ENCODE peak calls at places on chromosome 7, in five cellular contexts. O, L, Y, I and W are unnamed samples. For H3K9me3, the result is how much of the 10 kb centered on the place peaks cover.

GRCh38 chr7:11758627-11759111 is 73.3 kb downstream of the THSD7A start:
- DNase-seq in Y (no peak), I (no peak), O (peak), L (no peak), W (no peak)

GRCh38 chr7:47089068-47089417 is 492.9 kb downstream of the TNS3 start:
- DNase-seq in O (no peak), L (no peak), I (no peak), Y (no peak), W (no peak)

GRCh38 chr7:96995406-96996110 is 9.8 kb upstream of the DLX6 start:
- DNase-seq in L (peak), Y (no peak), O (no peak), I (no peak), W (no peak)

GRCh38 chr7:105426606-105427146 is 38.0 kb upstream of the SRPK2 start:
- DNase-seq in I (no peak), O (no peak), L (no peak), Y (no peak), W (no peak)

GRCh38 chr7:145036592-145037386 is 200.9 kb upstream of the TPK1 start:
- DNase-seq in I (peak), L (no peak), O (peak), Y (no peak), W (no peak)

GRCh38 chr7:108059526-108059925 is 56.6 kb upstream of the LAMB1 start:
- DNase-seq in Y (no peak), L (no peak), O (peak), I (no peak), W (no peak)

GRCh38 chr7:50818324-50818723 is 35.6 kb upstream of the GRB10 start:
- DNase-seq in O (no peak), Y (no peak), L (no peak), I (no peak), W (no peak)

GRCh38 chr7:76074972-76075370 is 27.1 kb downstream of the MDH2 start:
- DNase-seq in I (no peak), O (peak), Y (no peak), L (no peak), W (no peak)

GRCh38 chr7:42414961-42415505 is 178.0 kb upstream of the GLI3 start:
- DNase-seq in O (peak), Y (no peak), I (no peak), L (no peak), W (no peak)

GRCh38 chr7:110718514-110719205 is 372.3 kb upstream of the LRRN3 start:
- DNase-seq in I (no peak), O (no peak), L (no peak), Y (no peak), W (no peak)

GRCh38 chr7:74405191-74405898 is 48.4 kb upstream of the GTF2IRD1 start:
- DNase-seq in Y (no peak), L (peak), O (no peak), I (no peak), W (no peak)

GRCh38 chr7:155802291-155802690 is 10.0 kb downstream of the SHH start:
- DNase-seq in O (no peak), L (no peak), Y (no peak), I (no peak), W (no peak)

GRCh38 chr7:104156842-104157277 is 51.0 kb downstream of the ORC5 start:
- DNase-seq in L (no peak), O (peak), I (no peak), Y (no peak), W (no peak)

GRCh38 chr7:12056977-12057376 is 154.1 kb upstream of the TMEM106B start:
- DNase-seq in L (no peak), O (no peak), Y (no peak), I (no peak), W (no peak)

GRCh38 chr7:29248713-29249382 is 54.3 kb downstream of the CHN2 start:
- DNase-seq in I (no peak), Y (no peak), L (no peak), O (no peak), W (no peak)

GRCh38 chr7:29987821-29988317 is 1.7 kb downstream of the SCRN1 start:
- DNase-seq in Y (no peak), L (no peak), O (peak), I (peak), W (no peak)

GRCh38 chr7:20952891-20953290 is 166.2 kb upstream of the SP8 start:
- DNase-seq in I (no peak), L (no peak), O (no peak), Y (no peak), W (no peak)

GRCh38 chr7:14321947-14322346 is 332.5 kb upstream of the ETV1 start:
- DNase-seq in O (no peak), Y (no peak), I (no peak), L (no peak), W (no peak)

GRCh38 chr7:75722381-75722780 is 16.4 kb downstream of the HIP1 start:
- DNase-seq in Y (no peak), L (no peak), O (no peak), I (no peak), W (no peak)

GRCh38 chr7:37448057-37448636 is 517 bp downstream of the ELMO1 start:
- DNase-seq in L (no peak), O (no peak), Y (no peak), I (no peak), W (peak)

GRCh38 chr7:22551768-22552513 is 52.0 kb upstream of the STEAP1B start:
- DNase-seq in O (no peak), I (no peak), L (peak), Y (no peak), W (no peak)

GRCh38 chr7:117837841-117838240 is 35.4 kb downstream of the CTTNBP2 start:
- DNase-seq in Y (no peak), I (no peak), L (no peak), O (no peak), W (no peak)

GRCh38 chr7:94394399-94395140 is at the start of gene COL1A2:
- DNase-seq in I (peak), Y (peak), L (peak), O (peak), W (no peak)

GRCh38 chr7:23332193-23332592 is 33.1 kb downstream of the MALSU1 start:
- DNase-seq in L (no peak), Y (no peak), I (no peak), O (no peak), W (no peak)

GRCh38 chr7:132511921-132512320 is 64.3 kb downstream of the PLXNA4 start:
- DNase-seq in I (no peak), Y (no peak), L (no peak), O (no peak), W (no peak)

GRCh38 chr7:143382791-143383641 is 1.9 kb downstream of the ZYX start:
- DNase-seq in I (no peak), Y (no peak), O (peak), L (no peak), W (no peak)

GRCh38 chr7:8597565-8597964 is 164.2 kb downstream of the NXPH1 start:
- DNase-seq in O (no peak), L (no peak), I (no peak), Y (no peak), W (no peak)

GRCh38 chr7:48139461-48139860 is 31.8 kb upstream of the ABCA13 start:
- DNase-seq in O (peak), I (no peak), Y (no peak), L (no peak), W (no peak)

DNA sequence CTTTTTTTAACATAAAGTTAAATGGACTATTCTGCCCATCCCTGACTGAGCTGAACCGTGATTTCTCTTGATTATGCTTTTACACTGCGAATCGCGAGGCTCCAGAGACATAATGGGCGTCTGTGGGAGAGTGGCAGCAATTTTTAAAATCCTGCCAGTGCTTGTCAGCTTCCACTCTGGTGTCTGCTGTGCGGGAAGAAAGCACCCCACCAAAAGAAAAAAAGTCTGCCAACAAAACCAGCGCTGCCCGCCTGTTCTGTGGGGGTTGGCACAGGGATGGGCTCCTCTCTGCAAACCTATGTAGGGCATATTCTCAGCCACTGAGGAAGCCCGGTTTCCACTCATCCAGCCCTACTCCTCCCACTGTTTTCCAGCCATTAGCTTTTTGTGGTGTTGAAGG is 592.3 kb upstream of the GALNT17 start:
- DNase-seq in Y (no peak), I (no peak), L (peak), O (no peak), W (no peak)
- H3K9me3 ChIP-seq in Y (under half), I (under half), L (under half), O (under half), W (under half)

GRCh38 chr7:64373017-64373416 is 59.3 kb downstream of the ZNF736 start:
- DNase-seq in I (no peak), O (no peak), Y (no peak), L (no peak), W (no peak)
- H3K9me3 ChIP-seq in I (under half), O (under half), Y (under half), L (half or more), W (under half)

GRCh38 chr7:64606385-64606784 is 43.5 kb upstream of the ZNF680 start:
- DNase-seq in Y (no peak), O (no peak), I (no peak), L (no peak), W (no peak)

GRCh38 chr7:64603271-64603670 is 40.4 kb upstream of the ZNF680 start:
- DNase-seq in O (no peak), L (no peak), I (no peak), Y (no peak), W (no peak)

GRCh38 chr7:64599341-64599740 is 36.5 kb upstream of the ZNF680 start:
- DNase-seq in O (no peak), Y (peak), L (no peak), I (no peak), W (no peak)

GRCh38 chr7:64602518-64602917 is 39.6 kb upstream of the ZNF680 start:
- DNase-seq in Y (no peak), O (peak), L (no peak), I (no peak), W (no peak)

GRCh38 chr7:64602086-64602485 is 39.2 kb upstream of the ZNF680 start:
- DNase-seq in O (peak), L (no peak), Y (no peak), I (no peak), W (no peak)
- H3K9me3 ChIP-seq in O (under half), L (half or more), Y (under half), I (under half), W (under half)

GRCh38 chr7:64183126-64183742 is 23.8 kb upstream of the ZNF735 start:
- DNase-seq in O (no peak), I (no peak), Y (no peak), L (peak), W (peak)
- H3K9me3 ChIP-seq in O (under half), I (under half), Y (under half), L (half or more), W (under half)

GRCh38 chr7:158188676-158189075 is 398.9 kb downstream of the PTPRN2 start:
- DNase-seq in I (no peak), O (no peak), Y (no peak), L (no peak), W (no peak)

GRCh38 chr7:158192184-158192835 is 395.3 kb downstream of the PTPRN2 start:
- DNase-seq in O (no peak), Y (no peak), L (no peak), I (no peak), W (no peak)

GRCh38 chr7:158191671-158192070 is 396.0 kb downstream of the PTPRN2 start:
- DNase-seq in Y (no peak), I (no peak), L (no peak), O (no peak), W (no peak)

GRCh38 chr7:158192956-158193355 is 394.7 kb downstream of the PTPRN2 start:
- DNase-seq in L (no peak), O (no peak), I (no peak), Y (no peak), W (no peak)

GRCh38 chr7:158190756-158191155 is 396.9 kb downstream of the PTPRN2 start:
- DNase-seq in Y (no peak), I (no peak), O (no peak), L (no peak), W (no peak)
- H3K9me3 ChIP-seq in Y (under half), I (under half), O (under half), L (half or more), W (under half)

GRCh38 chr7:159198016-159198724 is 53.5 kb upstream of the VIPR2 start:
- DNase-seq in Y (no peak), I (no peak), L (no peak), O (no peak), W (no peak)

GRCh38 chr7:159197066-159197975 is 52.7 kb upstream of the VIPR2 start:
- DNase-seq in Y (no peak), O (no peak), I (no peak), L (no peak), W (no peak)

GRCh38 chr7:159201722-159202330 is 57.2 kb upstream of the VIPR2 start:
- DNase-seq in O (no peak), I (no peak), L (no peak), Y (no peak), W (no peak)

GRCh38 chr7:159196584-159196983 is 51.9 kb upstream of the VIPR2 start:
- DNase-seq in Y (no peak), L (no peak), I (no peak), O (no peak), W (no peak)

GRCh38 chr7:159200421-159200820 is 55.8 kb upstream of the VIPR2 start:
- DNase-seq in O (no peak), I (no peak), L (no peak), Y (no peak), W (no peak)
- H3K9me3 ChIP-seq in O (under half), I (under half), L (half or more), Y (under half), W (under half)

DNA sequence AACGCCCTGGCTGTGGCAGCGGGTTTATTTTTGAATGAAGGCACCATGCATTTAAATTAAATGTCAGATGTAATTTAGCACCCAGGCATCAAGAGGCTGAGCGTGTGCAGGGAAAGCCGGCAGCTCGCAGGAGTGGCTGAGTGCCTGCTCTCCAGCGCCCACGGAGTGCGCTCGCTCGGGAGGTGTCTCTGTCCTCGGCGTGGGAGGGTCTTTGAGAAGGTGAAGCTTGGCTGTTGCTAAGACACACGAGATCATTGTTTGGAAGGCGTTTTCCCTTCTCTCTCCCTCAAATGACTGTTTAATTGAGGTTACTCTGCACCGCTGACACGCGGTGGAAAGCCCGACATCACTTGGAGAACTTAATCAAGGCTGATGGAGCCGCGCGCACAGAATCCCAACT is 414.5 kb downstream of the DNAJB6 start:
- DNase-seq in Y (no peak), I (no peak), L (no peak), O (no peak), W (no peak)
- H3K9me3 ChIP-seq in Y (under half), I (under half), L (under half), O (under half), W (under half)

DNA sequence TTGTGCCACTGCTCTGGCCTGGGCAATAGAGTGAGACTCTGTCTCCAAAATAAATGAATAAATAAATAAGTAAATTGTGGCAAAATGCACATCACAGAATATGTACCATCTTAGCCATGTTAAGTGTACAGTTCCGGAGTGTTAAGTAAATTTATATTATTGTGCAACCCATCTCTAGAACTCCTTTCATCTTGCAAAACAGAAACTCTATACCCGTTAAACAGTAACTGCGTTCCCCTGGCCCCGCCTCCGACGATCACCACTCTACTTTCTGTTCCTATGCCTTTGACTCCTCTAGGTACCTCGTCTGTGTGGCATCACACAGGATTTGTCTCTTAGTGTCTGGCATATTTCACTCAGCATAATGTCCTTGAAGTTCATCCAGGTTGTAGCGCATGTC is 356.4 kb upstream of the FOXK1 start:
- DNase-seq in L (no peak), O (no peak), I (no peak), Y (no peak), W (no peak)
- H3K9me3 ChIP-seq in L (under half), O (under half), I (under half), Y (under half), W (under half)

GRCh38 chr7:158062661-158063060 is 525.0 kb downstream of the PTPRN2 start:
- DNase-seq in L (no peak), O (no peak), Y (no peak), I (no peak), W (no peak)
- H3K9me3 ChIP-seq in L (half or more), O (under half), Y (under half), I (under half), W (under half)

DNA sequence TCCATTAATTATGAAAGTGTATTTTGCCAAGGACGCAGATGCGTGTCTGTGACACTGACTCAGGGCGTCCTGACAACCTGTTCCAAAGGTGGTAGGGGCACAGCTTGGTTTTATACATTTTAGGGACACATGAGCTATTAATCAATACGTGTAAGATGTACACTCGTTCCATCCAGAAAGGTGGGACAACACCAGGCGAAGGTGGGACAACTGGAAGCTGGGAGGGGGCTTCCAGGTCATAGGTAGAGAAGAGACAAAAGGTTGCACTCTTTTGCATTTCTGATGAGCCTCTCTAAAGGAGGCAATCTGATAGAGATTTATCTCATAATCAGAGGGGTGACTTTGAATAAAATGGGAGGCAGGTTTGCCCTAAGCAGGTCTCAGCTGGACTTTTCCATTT is 82.7 kb upstream of the ZNF746 start:
- DNase-seq in Y (no peak), O (no peak), I (no peak), L (no peak), W (no peak)
- H3K9me3 ChIP-seq in Y (under half), O (under half), I (under half), L (under half), W (under half)